ENCODE peak calls at places on chromosomes 11 and 22, in nine cellular contexts. X is heart left ventricle, N is ovary, L is spleen, I is adrenal gland, Z is prostate gland, K is uterus, Y is sigmoid colon, S is Peyer's patch. Q is an unnamed sample.

GRCh38 chr11:16739326-16739875 is 954 bp downstream of the C11orf58 start:
- DNase-seq in I (no peak), X (no peak), L (no peak), Z (no peak), K (no peak), N (no peak), S (no peak), Y (no peak), Q (no peak)

GRCh38 chr11:78008174-78008573 is 13.7 kb upstream of the INTS4 start:
- DNase-seq in K (no peak), Y (no peak), S (no peak), Z (no peak), L (no peak), N (no peak), I (no peak), X (no peak), Q (no peak)

GRCh38 chr11:45988922-45989321 is 66.5 kb downstream of the LARGE2 start:
- DNase-seq in K (no peak), L (no peak), I (no peak), Y (no peak), Z (no peak), X (no peak), S (no peak), N (no peak), Q (no peak)

GRCh38 chr11:115054541-115055538 is 376.5 kb downstream of the NXPE2 start:
- DNase-seq in Z (no peak), K (no peak), Y (no peak), X (no peak), I (no peak), S (no peak), L (no peak), N (peak; percentile 38), Q (no peak)

GRCh38 chr11:120236169-120237107 is 3.5 kb upstream of the POU2F3 start:
- DNase-seq in Z (no peak), Y (no peak), N (no peak), X (no peak), K (no peak), I (no peak), S (no peak), L (no peak), Q (no peak)

GRCh38 chr11:79076526-79077115 is 364.2 kb downstream of the TENM4 start:
- DNase-seq in I (no peak), L (no peak), S (no peak), N (no peak), Y (no peak), Z (peak; percentile 33), K (peak; percentile 47), X (no peak), Q (peak; percentile 62)

GRCh38 chr11:37087650-37088572 is 489.9 kb upstream of the RAG2 start:
- DNase-seq in L (no peak), X (no peak), S (no peak), N (no peak), K (no peak), Y (no peak), I (no peak), Z (no peak), Q (no peak)

GRCh38 chr11:126153999-126154398 is 57.5 kb downstream of the RPUSD4 start:
- DNase-seq in N (no peak), K (no peak), Y (peak; percentile 62), I (no peak), X (no peak), Z (no peak), L (peak; percentile 23), S (peak; percentile 71), Q (no peak)

GRCh38 chr11:17531071-17531817 is 13.0 kb downstream of the USH1C start:
- DNase-seq in K (no peak), Z (no peak), N (no peak), Y (no peak), S (peak; percentile 61), X (no peak), L (no peak), I (no peak), Q (no peak)

DNA sequence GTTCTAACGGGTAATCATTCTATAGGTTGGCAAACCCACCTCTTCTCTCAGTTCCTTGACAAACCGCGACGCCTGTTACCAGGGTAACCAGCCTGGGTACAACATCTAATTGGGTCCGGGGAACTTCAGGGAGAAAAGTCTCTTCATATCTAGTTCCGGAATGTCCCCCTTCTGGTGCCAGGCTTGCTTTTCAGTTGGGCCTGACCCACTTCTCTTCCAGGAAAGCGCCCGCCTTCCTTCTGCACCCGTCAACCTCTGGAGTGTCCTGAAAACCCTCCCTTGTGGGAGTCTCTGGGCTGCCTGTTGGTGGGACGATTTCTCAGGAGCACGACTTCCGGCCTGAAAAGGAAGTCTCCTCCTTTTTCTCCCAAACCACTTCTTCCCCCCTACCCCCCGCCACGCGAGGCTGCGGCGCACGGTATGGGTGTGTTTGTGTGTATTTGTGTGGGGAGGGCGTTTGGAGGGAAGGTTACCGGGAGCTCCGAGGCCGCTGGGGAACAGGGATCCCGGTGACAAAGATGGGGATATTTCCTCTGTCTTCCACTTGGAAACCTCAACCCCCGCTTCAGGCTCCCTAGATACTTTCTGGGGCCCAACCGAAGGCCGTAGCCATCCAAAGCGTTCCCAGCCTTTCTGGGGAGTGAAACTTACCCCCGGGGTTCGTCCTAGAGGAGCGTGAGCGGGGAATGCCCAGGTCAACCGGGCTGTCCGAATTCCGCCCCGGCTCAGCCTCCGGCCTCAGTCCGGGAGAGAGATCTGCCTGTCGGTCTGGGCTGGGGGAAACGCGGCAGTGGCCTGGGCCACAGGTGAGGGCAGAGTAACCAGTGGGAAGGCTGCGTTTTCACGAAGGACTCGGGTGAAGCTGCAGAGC is at the start of the genes NKAPD1 and PIH1D2:
- DNase-seq in X (peak; percentile 73), S (peak; percentile 78), Z (peak; percentile 60), Y (peak; percentile 86), I (peak; percentile 88), L (peak; percentile 91), N (peak; percentile 81), K (peak; percentile 73), Q (peak; percentile 78)
- TF ChIP-seq POLR2A in X (peak; percentile 36), S (no peak), Z (peak; percentile 14), Y (no peak), I (peak; percentile 20), L (no peak), N (no peak), K (no peak), Q (peak; percentile 32)

GRCh38 chr22:37112084-37112728 is 2.7 kb upstream of the TMPRSS6 start:
- DNase-seq in Z (no peak), N (no peak), Y (no peak), K (no peak), I (no peak), X (no peak), S (no peak), L (no peak), Q (no peak)

GRCh38 chr22:37107779-37108621 is 1.5 kb downstream of the TMPRSS6 start:
- DNase-seq in K (no peak), Y (no peak), N (no peak), S (no peak), Z (no peak), X (no peak), I (no peak), L (no peak), Q (no peak)

GRCh38 chr22:37109242-37109917 is at the start of gene TMPRSS6:
- DNase-seq in L (no peak), S (no peak), I (no peak), X (no peak), Y (no peak), N (no peak), K (no peak), Z (no peak), Q (no peak)

GRCh38 chr22:37113757-37114156 is 4.2 kb upstream of the TMPRSS6 start:
- DNase-seq in Z (no peak), S (no peak), I (no peak), K (no peak), N (no peak), X (no peak), L (no peak), Y (no peak), Q (no peak)

GRCh38 chr22:37111156-37111717 is 1.7 kb upstream of the TMPRSS6 start:
- DNase-seq in X (no peak), K (no peak), L (no peak), Y (no peak), S (no peak), Z (no peak), I (no peak), N (no peak), Q (no peak)
- H3K27ac ChIP-seq in X (no peak overlapping the region), K (no peak overlapping the region), L (no peak overlapping the region), Y (no peak overlapping the region), S (no peak overlapping the region), Z (no peak overlapping the region), I (no peak overlapping the region), N (no peak overlapping the region), Q (no peak overlapping the region)

GRCh38 chr11:72586591-72587090 is 87.6 kb downstream of the PDE2A start:
- DNase-seq in Y (peak; percentile 50), I (peak; percentile 10), X (no peak), S (peak; percentile 32), N (no peak), K (no peak), L (peak; percentile 69), Z (no peak), Q (no peak)

GRCh38 chr11:72584293-72584921 is 89.8 kb downstream of the PDE2A start:
- DNase-seq in X (peak; percentile 62), N (peak; percentile 47), L (peak; percentile 92), S (peak; percentile 56), Z (no peak), Y (peak; percentile 83), K (no peak), I (peak; percentile 61), Q (peak; percentile 27)

GRCh38 chr11:72584933-72585597 is 89.2 kb downstream of the PDE2A start:
- DNase-seq in N (no peak), K (no peak), S (no peak), Y (peak; percentile 57), Z (no peak), I (no peak), L (peak; percentile 57), X (no peak), Q (no peak)

GRCh38 chr11:72587696-72588095 is 86.5 kb downstream of the PDE2A start:
- DNase-seq in S (peak; percentile 23), L (peak; percentile 32), I (peak; percentile 2), Y (peak; percentile 45), N (no peak), Z (no peak), K (no peak), X (no peak), Q (no peak)

DNA sequence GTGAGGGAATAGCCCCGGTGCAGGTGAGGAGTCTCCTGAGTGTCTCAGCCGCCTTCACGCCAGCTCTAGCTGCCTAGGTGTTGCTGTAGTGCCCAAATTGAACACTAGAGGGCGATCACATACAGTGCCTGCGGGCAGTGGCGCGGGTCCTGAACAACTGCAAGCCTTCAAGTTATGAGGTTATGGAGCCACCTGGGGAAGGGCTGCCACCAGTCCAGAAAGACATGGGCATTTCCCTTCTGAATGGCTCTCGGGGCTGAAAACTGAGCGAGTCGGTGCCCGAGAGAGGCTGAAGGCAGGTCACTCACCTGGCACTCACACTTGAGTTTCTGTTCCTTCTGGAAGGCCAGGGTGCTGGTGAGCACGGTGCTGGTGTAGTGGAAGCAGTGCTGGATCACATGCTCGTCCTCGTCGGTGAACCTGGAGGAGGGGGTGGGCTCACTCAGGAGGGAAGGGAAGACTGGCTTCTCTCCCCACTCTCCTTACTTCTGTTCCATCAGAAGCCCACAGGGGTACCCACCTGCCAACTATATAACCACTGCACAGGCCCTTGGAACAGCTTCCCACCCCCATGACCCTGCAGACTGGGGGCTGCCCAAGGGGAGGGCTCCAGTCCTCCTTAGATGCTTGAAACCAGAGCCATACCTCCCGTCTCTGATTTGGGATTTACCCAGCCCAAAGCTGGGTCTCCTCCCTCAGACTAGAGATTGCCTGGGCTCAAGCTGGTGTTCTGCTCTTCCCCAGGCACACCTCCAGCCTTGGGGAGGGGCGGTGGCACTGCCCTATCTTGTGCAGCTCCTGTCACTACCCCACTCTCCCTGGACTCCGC is 88.2 kb downstream of the PDE2A start:
- DNase-seq in X (peak; percentile 59), N (peak; percentile 70), I (peak; percentile 50), S (peak; percentile 59), L (peak; percentile 87), Y (peak; percentile 85), K (peak; percentile 54), Z (peak; percentile 68), Q (peak; percentile 44)
- H3K4me1 ChIP-seq in X (peaks cover 14% of the 10 kb centered on the region), N (no peaks in the 10 kb centered on the region), I (no peaks in the 10 kb centered on the region), S (peaks cover 8% of the 10 kb centered on the region), L (peaks cover 30% of the 10 kb centered on the region), Y (peaks cover 8% of the 10 kb centered on the region), K (peaks cover 6% of the 10 kb centered on the region), Z (no peaks in the 10 kb centered on the region), Q (peaks cover 21% of the 10 kb centered on the region)

GRCh38 chr11:59560290-59560701 is 49.0 kb downstream of the OR4D9 start:
- DNase-seq in Y (peak; percentile 80), K (peak; percentile 60), S (no peak), Z (peak; percentile 68), L (no peak), N (peak; percentile 64), X (peak; percentile 43), I (peak; percentile 59), Q (peak; percentile 88)
- TF ChIP-seq POLR2A in Y (no peak), K (no peak), S (no peak), Z (no peak), L (no peak), N (no peak), X (no peak), I (peak; percentile 61), Q (no peak)